ENCODE peak calls at places on chromosomes 7 and 10, in six cellular contexts. One of them, this sample, is unnamed.
A peak's percentile ranks its signal among the peaks of the same experiment; 100 is the strongest.

GRCh38 chr7:74606101-74606908 is 51.2 kb upstream of the GTF2I start:
- DNase-seq in fibroblast of the aortic adventitia: no peak
- DNase-seq in body of pancreas: peak; percentile 54
- DNase-seq in mammary epithelial cell: no peak
- DNase-seq in cardiac muscle cell: peak; percentile 13
- DNase-seq in fibroblast of pulmonary artery: no peak
- DNase-seq in this sample: no peak

GRCh38 chr7:96670338-96671289 is 39.0 kb downstream of the SEM1 start:
- DNase-seq in mammary epithelial cell: no peak
- DNase-seq in fibroblast of the aortic adventitia: no peak
- DNase-seq in fibroblast of pulmonary artery: no peak
- DNase-seq in body of pancreas: no peak
- DNase-seq in cardiac muscle cell: no peak
- DNase-seq in this sample: no peak

GRCh38 chr7:17963281-17963680 is 23.0 kb upstream of the SNX13 start:
- DNase-seq in mammary epithelial cell: no peak
- DNase-seq in cardiac muscle cell: peak; percentile 53
- DNase-seq in fibroblast of pulmonary artery: peak; percentile 28
- DNase-seq in fibroblast of the aortic adventitia: peak; percentile 48
- DNase-seq in body of pancreas: no peak
- DNase-seq in this sample: no peak

GRCh38 chr10:92264249-92264648 is 26.6 kb downstream of the CPEB3 start:
- DNase-seq in fibroblast of the aortic adventitia: no peak
- DNase-seq in mammary epithelial cell: no peak
- DNase-seq in cardiac muscle cell: no peak
- DNase-seq in body of pancreas: no peak
- DNase-seq in fibroblast of pulmonary artery: no peak
- DNase-seq in this sample: no peak

GRCh38 chr10:60914676-60915075 is 29.3 kb downstream of the RHOBTB1 start:
- DNase-seq in fibroblast of pulmonary artery: peak; percentile 85
- DNase-seq in fibroblast of the aortic adventitia: peak; percentile 98
- DNase-seq in mammary epithelial cell: no peak
- DNase-seq in body of pancreas: no peak
- DNase-seq in cardiac muscle cell: peak; percentile 91
- DNase-seq in this sample: peak; percentile 83

GRCh38 chr10:20100157-20100556 is 283.9 kb downstream of the PLXDC2 start:
- DNase-seq in fibroblast of pulmonary artery: peak; percentile 86
- DNase-seq in fibroblast of the aortic adventitia: peak; percentile 5
- DNase-seq in body of pancreas: no peak
- DNase-seq in mammary epithelial cell: peak; percentile 68
- DNase-seq in cardiac muscle cell: peak; percentile 87
- DNase-seq in this sample: peak; percentile 52

GRCh38 chr10:118793545-118793944 is 38.8 kb upstream of the CACUL1 start:
- DNase-seq in body of pancreas: no peak
- DNase-seq in fibroblast of the aortic adventitia: no peak
- DNase-seq in cardiac muscle cell: no peak
- DNase-seq in fibroblast of pulmonary artery: no peak
- DNase-seq in mammary epithelial cell: peak; percentile 94
- DNase-seq in this sample: no peak

GRCh38 chr10:125021686-125022374 is 79.9 kb downstream of the ZRANB1 start:
- DNase-seq in body of pancreas: no peak
- DNase-seq in cardiac muscle cell: no peak
- DNase-seq in fibroblast of pulmonary artery: no peak
- DNase-seq in fibroblast of the aortic adventitia: no peak
- DNase-seq in mammary epithelial cell: no peak
- DNase-seq in this sample: no peak

GRCh38 chr7:102916881-102917280 is 4.1 kb downstream of the LRRC17 start:
- DNase-seq in fibroblast of the aortic adventitia: peak; percentile 59
- DNase-seq in body of pancreas: no peak
- DNase-seq in cardiac muscle cell: no peak
- DNase-seq in mammary epithelial cell: no peak
- DNase-seq in fibroblast of pulmonary artery: peak; percentile 41
- DNase-seq in this sample: peak; percentile 67

GRCh38 chr10:124703778-124704427 is 40.3 kb downstream of the FAM53B start:
- DNase-seq in cardiac muscle cell: peak; percentile 64
- DNase-seq in mammary epithelial cell: no peak
- DNase-seq in fibroblast of pulmonary artery: peak; percentile 35
- DNase-seq in body of pancreas: peak; percentile 55
- DNase-seq in fibroblast of the aortic adventitia: peak; percentile 67
- DNase-seq in this sample: no peak

GRCh38 chr7:1819258-1819841 is 149.3 kb downstream of the ELFN1 start:
- DNase-seq in fibroblast of pulmonary artery: no peak
- DNase-seq in fibroblast of the aortic adventitia: no peak
- DNase-seq in mammary epithelial cell: no peak
- DNase-seq in body of pancreas: no peak
- DNase-seq in cardiac muscle cell: no peak
- DNase-seq in this sample: no peak

GRCh38 chr10:114508376-114508775 is 104.1 kb upstream of the AFAP1L2 start:
- DNase-seq in body of pancreas: no peak
- DNase-seq in cardiac muscle cell: no peak
- DNase-seq in mammary epithelial cell: no peak
- DNase-seq in fibroblast of pulmonary artery: no peak
- DNase-seq in fibroblast of the aortic adventitia: no peak
- DNase-seq in this sample: no peak

GRCh38 chr7:124072603-124073324 is 39.9 kb upstream of the TMEM229A start:
- DNase-seq in fibroblast of the aortic adventitia: peak; percentile 78
- DNase-seq in mammary epithelial cell: peak; percentile 63
- DNase-seq in body of pancreas: no peak
- DNase-seq in cardiac muscle cell: peak; percentile 89
- DNase-seq in fibroblast of pulmonary artery: peak; percentile 87
- DNase-seq in this sample: peak; percentile 91

GRCh38 chr7:4845740-4846142 is 16.1 kb downstream of the PAPOLB start:
- DNase-seq in fibroblast of pulmonary artery: peak; percentile 56
- DNase-seq in cardiac muscle cell: peak; percentile 65
- DNase-seq in fibroblast of the aortic adventitia: peak; percentile 20
- DNase-seq in body of pancreas: no peak
- DNase-seq in mammary epithelial cell: no peak
- DNase-seq in this sample: no peak

GRCh38 chr10:128149267-128149666 is 23.0 kb upstream of the MKI67 start:
- DNase-seq in mammary epithelial cell: no peak
- DNase-seq in cardiac muscle cell: no peak
- DNase-seq in body of pancreas: no peak
- DNase-seq in fibroblast of the aortic adventitia: no peak
- DNase-seq in fibroblast of pulmonary artery: no peak
- DNase-seq in this sample: no peak

GRCh38 chr10:17683541-17683940 is 39.6 kb downstream of the STAM start:
- DNase-seq in body of pancreas: no peak
- DNase-seq in fibroblast of pulmonary artery: no peak
- DNase-seq in cardiac muscle cell: no peak
- DNase-seq in mammary epithelial cell: no peak
- DNase-seq in fibroblast of the aortic adventitia: peak; percentile 70
- DNase-seq in this sample: no peak

GRCh38 chr7:134502463-134502862 is 24.9 kb upstream of the AKR1B10 start:
- DNase-seq in cardiac muscle cell: peak; percentile 85
- DNase-seq in fibroblast of pulmonary artery: peak; percentile 82
- DNase-seq in body of pancreas: no peak
- DNase-seq in fibroblast of the aortic adventitia: peak; percentile 87
- DNase-seq in mammary epithelial cell: peak; percentile 58
- DNase-seq in this sample: no peak

GRCh38 chr7:22387583-22387982 is 30.6 kb upstream of the RAPGEF5 start:
- DNase-seq in cardiac muscle cell: peak; percentile 24
- DNase-seq in mammary epithelial cell: no peak
- DNase-seq in body of pancreas: no peak
- DNase-seq in fibroblast of pulmonary artery: peak; percentile 31
- DNase-seq in fibroblast of the aortic adventitia: peak; percentile 91
- DNase-seq in this sample: peak; percentile 73

GRCh38 chr10:35336921-35337741 is 822 bp downstream of the CCNY start:
- DNase-seq in body of pancreas: peak; percentile 48
- DNase-seq in mammary epithelial cell: peak; percentile 42
- DNase-seq in cardiac muscle cell: peak; percentile 38
- DNase-seq in fibroblast of the aortic adventitia: no peak
- DNase-seq in fibroblast of pulmonary artery: no peak
- DNase-seq in this sample: no peak

GRCh38 chr7:105759670-105760548 is 116.5 kb downstream of the ATXN7L1 start:
- DNase-seq in fibroblast of the aortic adventitia: peak; percentile 82
- DNase-seq in fibroblast of pulmonary artery: peak; percentile 76
- DNase-seq in cardiac muscle cell: peak; percentile 76
- DNase-seq in body of pancreas: peak; percentile 40
- DNase-seq in mammary epithelial cell: peak; percentile 37
- DNase-seq in this sample: peak; percentile 74

GRCh38 chr7:121187676-121188075 is 141.1 kb upstream of the WNT16 start:
- DNase-seq in mammary epithelial cell: no peak
- DNase-seq in fibroblast of the aortic adventitia: peak; percentile 28
- DNase-seq in cardiac muscle cell: peak; percentile 29
- DNase-seq in fibroblast of pulmonary artery: peak; percentile 65
- DNase-seq in body of pancreas: no peak
- DNase-seq in this sample: peak; percentile 18

GRCh38 chr10:4677296-4678021 is 148.5 kb upstream of the AKR1E2 start:
- DNase-seq in fibroblast of pulmonary artery: peak; percentile 94
- DNase-seq in mammary epithelial cell: peak; percentile 94
- DNase-seq in body of pancreas: no peak
- DNase-seq in fibroblast of the aortic adventitia: peak; percentile 93
- DNase-seq in cardiac muscle cell: peak; percentile 93
- DNase-seq in this sample: peak; percentile 89
- H3K4me3 ChIP-seq in fibroblast of pulmonary artery: peak overlapping the region; percentile 44
- H3K4me3 ChIP-seq in mammary epithelial cell: peak overlapping the region; percentile 61
- H3K4me3 ChIP-seq in body of pancreas: no peak overlapping the region
- H3K4me3 ChIP-seq in fibroblast of the aortic adventitia: peak overlapping the region; percentile 31
- H3K4me3 ChIP-seq in cardiac muscle cell: no peak overlapping the region
- H3K4me3 ChIP-seq in this sample: peak overlapping the region; percentile 8

GRCh38 chr7:122756860-122757259 is 54.1 kb upstream of the RNF148 start:
- DNase-seq in body of pancreas: no peak
- DNase-seq in fibroblast of pulmonary artery: no peak
- DNase-seq in fibroblast of the aortic adventitia: no peak
- DNase-seq in cardiac muscle cell: no peak
- DNase-seq in mammary epithelial cell: no peak
- DNase-seq in this sample: no peak

GRCh38 chr7:122750389-122750788 is 47.7 kb upstream of the RNF148 start:
- DNase-seq in cardiac muscle cell: no peak
- DNase-seq in mammary epithelial cell: no peak
- DNase-seq in fibroblast of the aortic adventitia: no peak
- DNase-seq in body of pancreas: no peak
- DNase-seq in fibroblast of pulmonary artery: no peak
- DNase-seq in this sample: no peak

GRCh38 chr7:122746948-122747347 is 44.2 kb upstream of the RNF148 start:
- DNase-seq in cardiac muscle cell: no peak
- DNase-seq in fibroblast of the aortic adventitia: no peak
- DNase-seq in fibroblast of pulmonary artery: no peak
- DNase-seq in body of pancreas: no peak
- DNase-seq in mammary epithelial cell: no peak
- DNase-seq in this sample: no peak

GRCh38 chr7:122748195-122748594 is 45.5 kb upstream of the RNF148 start:
- DNase-seq in cardiac muscle cell: no peak
- DNase-seq in mammary epithelial cell: no peak
- DNase-seq in fibroblast of the aortic adventitia: no peak
- DNase-seq in fibroblast of pulmonary artery: no peak
- DNase-seq in body of pancreas: no peak
- DNase-seq in this sample: no peak

DNA sequence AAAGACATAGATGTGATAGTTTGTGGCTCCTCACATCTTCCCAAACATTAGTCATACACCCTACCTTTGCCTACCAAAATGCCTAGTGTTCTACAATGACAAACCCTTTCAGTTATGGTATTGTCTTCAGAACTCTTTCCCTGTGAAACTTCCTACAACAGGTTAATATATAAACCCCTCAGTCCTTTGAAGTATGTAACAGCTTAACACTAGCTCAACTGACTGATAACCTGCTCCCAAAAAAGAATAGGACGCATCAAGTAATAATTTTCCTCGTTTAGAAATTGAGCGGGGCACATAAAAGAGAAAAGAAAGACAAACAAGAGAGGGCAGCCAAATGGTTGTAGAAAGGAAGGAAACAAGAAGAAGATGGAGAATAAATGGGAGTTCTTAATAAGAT is 49.9 kb upstream of the RNF148 start:
- DNase-seq in fibroblast of pulmonary artery: no peak
- DNase-seq in cardiac muscle cell: no peak
- DNase-seq in mammary epithelial cell: no peak
- DNase-seq in body of pancreas: no peak
- DNase-seq in fibroblast of the aortic adventitia: no peak
- DNase-seq in this sample: no peak
- H3K4me3 ChIP-seq in fibroblast of pulmonary artery: no peak overlapping the region
- H3K4me3 ChIP-seq in cardiac muscle cell: no peak overlapping the region
- H3K4me3 ChIP-seq in mammary epithelial cell: no peak overlapping the region
- H3K4me3 ChIP-seq in body of pancreas: no peak overlapping the region
- H3K4me3 ChIP-seq in fibroblast of the aortic adventitia: no peak overlapping the region
- H3K4me3 ChIP-seq in this sample: no peak overlapping the region

GRCh38 chr7:157688439-157689268 is 351.9 kb downstream of the DNAJB6 start:
- DNase-seq in fibroblast of the aortic adventitia: no peak
- DNase-seq in fibroblast of pulmonary artery: no peak
- DNase-seq in cardiac muscle cell: no peak
- DNase-seq in mammary epithelial cell: no peak
- DNase-seq in body of pancreas: peak; percentile 5
- DNase-seq in this sample: no peak

GRCh38 chr7:157690058-157690832 is 353.4 kb downstream of the DNAJB6 start:
- DNase-seq in fibroblast of the aortic adventitia: no peak
- DNase-seq in fibroblast of pulmonary artery: peak; percentile 3
- DNase-seq in body of pancreas: peak; percentile 9
- DNase-seq in cardiac muscle cell: no peak
- DNase-seq in mammary epithelial cell: peak; percentile 6
- DNase-seq in this sample: no peak

GRCh38 chr7:157687845-157688244 is 351.0 kb downstream of the DNAJB6 start:
- DNase-seq in fibroblast of pulmonary artery: no peak
- DNase-seq in cardiac muscle cell: no peak
- DNase-seq in fibroblast of the aortic adventitia: no peak
- DNase-seq in body of pancreas: no peak
- DNase-seq in mammary epithelial cell: no peak
- DNase-seq in this sample: no peak

GRCh38 chr7:157690833-157691382 is 354.1 kb downstream of the DNAJB6 start:
- DNase-seq in mammary epithelial cell: peak; percentile 26
- DNase-seq in fibroblast of pulmonary artery: peak; percentile 63
- DNase-seq in fibroblast of the aortic adventitia: peak; percentile 40
- DNase-seq in cardiac muscle cell: peak; percentile 91
- DNase-seq in body of pancreas: peak; percentile 22
- DNase-seq in this sample: peak; percentile 88

DNA sequence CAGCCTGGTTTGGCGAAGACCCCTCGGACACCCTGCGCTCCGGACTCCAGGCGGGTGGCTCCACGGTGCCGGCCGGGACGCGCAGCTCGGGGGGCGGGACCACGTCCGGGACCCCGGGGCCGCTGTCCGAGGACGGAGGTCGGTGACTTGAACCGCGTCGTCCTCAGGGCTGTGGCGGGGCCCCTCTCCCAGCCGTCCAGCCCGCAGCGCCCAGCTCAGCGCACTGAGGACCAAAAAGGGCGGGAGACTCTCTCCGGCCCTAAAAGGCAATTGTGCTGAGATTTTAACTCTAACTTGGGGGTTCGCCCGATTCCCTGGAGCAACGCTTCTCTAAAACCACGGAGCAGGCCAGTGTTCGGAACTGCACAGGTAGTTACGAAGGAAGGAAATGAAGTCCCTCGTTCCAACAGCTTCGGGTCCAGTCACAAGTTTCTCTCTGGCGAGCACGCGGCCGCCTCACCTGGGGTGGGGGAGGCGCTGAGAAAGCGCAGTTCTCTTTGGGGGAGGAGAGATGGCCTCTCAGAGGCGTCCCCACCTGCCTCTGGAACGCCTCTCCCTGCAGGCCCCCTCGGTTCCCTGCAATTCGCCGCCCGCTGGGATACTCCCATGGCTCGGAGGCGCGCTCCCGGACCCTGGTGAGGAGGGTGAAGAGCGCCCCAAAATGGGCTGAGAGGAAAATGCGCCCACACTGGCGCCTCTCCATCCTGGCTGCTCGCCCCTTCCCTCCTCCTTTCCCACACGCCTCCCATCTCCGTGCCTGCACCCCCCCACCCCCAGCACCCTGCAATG is 352.7 kb downstream of the DNAJB6 start:
- DNase-seq in cardiac muscle cell: no peak
- DNase-seq in fibroblast of pulmonary artery: no peak
- DNase-seq in mammary epithelial cell: no peak
- DNase-seq in fibroblast of the aortic adventitia: no peak
- DNase-seq in body of pancreas: peak; percentile 6
- DNase-seq in this sample: no peak
- H3K4me3 ChIP-seq in cardiac muscle cell: no peak overlapping the region
- H3K4me3 ChIP-seq in fibroblast of pulmonary artery: no peak overlapping the region
- H3K4me3 ChIP-seq in mammary epithelial cell: no peak overlapping the region
- H3K4me3 ChIP-seq in fibroblast of the aortic adventitia: no peak overlapping the region
- H3K4me3 ChIP-seq in body of pancreas: no peak overlapping the region
- H3K4me3 ChIP-seq in this sample: peak overlapping the region; percentile 46

GRCh38 chr7:712601-713457 is 13.7 kb upstream of the DNAAF5 start:
- DNase-seq in fibroblast of pulmonary artery: no peak
- DNase-seq in fibroblast of the aortic adventitia: no peak
- DNase-seq in mammary epithelial cell: no peak
- DNase-seq in cardiac muscle cell: no peak
- DNase-seq in body of pancreas: no peak
- DNase-seq in this sample: no peak
- H3K4me3 ChIP-seq in fibroblast of pulmonary artery: no peak overlapping the region
- H3K4me3 ChIP-seq in fibroblast of the aortic adventitia: no peak overlapping the region
- H3K4me3 ChIP-seq in mammary epithelial cell: no peak overlapping the region
- H3K4me3 ChIP-seq in cardiac muscle cell: peak overlapping the region; percentile 84
- H3K4me3 ChIP-seq in body of pancreas: no peak overlapping the region
- H3K4me3 ChIP-seq in this sample: peak overlapping the region; percentile 25